ENCODE peak calls at places on chromosomes 5 and 9, in nine cellular contexts. One of them, this sample, is unnamed.

GRCh38 chr9:136675477-136676296 is 11.6 kb downstream of the AGPAT2 start:
- DNase-seq in adrenal gland: no peak
- DNase-seq in Peyer's patch: peak; percentile 79
- DNase-seq in tibial nerve: no peak
- DNase-seq in stomach: no peak
- DNase-seq in transverse colon: no peak
- DNase-seq in A549: no peak
- DNase-seq in prostate gland: no peak
- DNase-seq in endothelial cell of umbilical vein: peak; percentile 46
- DNase-seq in this sample: no peak

GRCh38 chr5:172361566-172362238 is 78.1 kb upstream of the UBTD2 start:
- DNase-seq in adrenal gland: peak; percentile 77
- DNase-seq in Peyer's patch: no peak
- DNase-seq in tibial nerve: peak; percentile 39
- DNase-seq in stomach: no peak
- DNase-seq in transverse colon: no peak
- DNase-seq in A549: peak; percentile 56
- DNase-seq in prostate gland: no peak
- DNase-seq in endothelial cell of umbilical vein: peak; percentile 40
- DNase-seq in this sample: no peak

GRCh38 chr5:166746506-166746905 is 1544.9 kb upstream of the WWC1 start:
- DNase-seq in adrenal gland: no peak
- DNase-seq in Peyer's patch: no peak
- DNase-seq in tibial nerve: no peak
- DNase-seq in stomach: no peak
- DNase-seq in transverse colon: no peak
- DNase-seq in A549: no peak
- DNase-seq in prostate gland: no peak
- DNase-seq in endothelial cell of umbilical vein: no peak
- DNase-seq in this sample: no peak

GRCh38 chr9:86706391-86706790 is 240.9 kb downstream of the GAS1 start:
- DNase-seq in adrenal gland: no peak
- DNase-seq in Peyer's patch: no peak
- DNase-seq in tibial nerve: no peak
- DNase-seq in stomach: no peak
- DNase-seq in transverse colon: no peak
- DNase-seq in A549: no peak
- DNase-seq in prostate gland: no peak
- DNase-seq in endothelial cell of umbilical vein: no peak
- DNase-seq in this sample: no peak

GRCh38 chr5:176994460-176995121 is 12.0 kb downstream of the UIMC1 start:
- DNase-seq in adrenal gland: peak; percentile 87
- DNase-seq in Peyer's patch: peak; percentile 78
- DNase-seq in tibial nerve: no peak
- DNase-seq in stomach: peak; percentile 45
- DNase-seq in transverse colon: peak; percentile 20
- DNase-seq in A549: peak; percentile 41
- DNase-seq in prostate gland: no peak
- DNase-seq in endothelial cell of umbilical vein: peak; percentile 98
- DNase-seq in this sample: no peak

GRCh38 chr9:85723220-85723619 is 18.5 kb downstream of the AGTPBP1 start:
- DNase-seq in adrenal gland: no peak
- DNase-seq in Peyer's patch: no peak
- DNase-seq in tibial nerve: no peak
- DNase-seq in stomach: no peak
- DNase-seq in transverse colon: no peak
- DNase-seq in A549: no peak
- DNase-seq in prostate gland: no peak
- DNase-seq in endothelial cell of umbilical vein: no peak
- DNase-seq in this sample: no peak

GRCh38 chr5:93622240-93622885 is 39.3 kb downstream of the NR2F1 start:
- DNase-seq in adrenal gland: peak; percentile 18
- DNase-seq in Peyer's patch: no peak
- DNase-seq in tibial nerve: no peak
- DNase-seq in stomach: no peak
- DNase-seq in transverse colon: no peak
- DNase-seq in A549: peak; percentile 71
- DNase-seq in prostate gland: no peak
- DNase-seq in endothelial cell of umbilical vein: no peak
- DNase-seq in this sample: peak; percentile 30

GRCh38 chr5:148179234-148179824 is 11.0 kb downstream of the SPINK14 start:
- DNase-seq in adrenal gland: peak; percentile 13
- DNase-seq in Peyer's patch: no peak
- DNase-seq in tibial nerve: no peak
- DNase-seq in stomach: no peak
- DNase-seq in transverse colon: no peak
- DNase-seq in A549: peak; percentile 71
- DNase-seq in prostate gland: peak; percentile 28
- DNase-seq in endothelial cell of umbilical vein: peak; percentile 78
- DNase-seq in this sample: no peak

GRCh38 chr9:4986291-4986690 is 1.2 kb downstream of the JAK2 start:
- DNase-seq in adrenal gland: no peak
- DNase-seq in Peyer's patch: no peak
- DNase-seq in tibial nerve: no peak
- DNase-seq in stomach: no peak
- DNase-seq in transverse colon: no peak
- DNase-seq in A549: no peak
- DNase-seq in prostate gland: no peak
- DNase-seq in endothelial cell of umbilical vein: no peak
- DNase-seq in this sample: no peak

GRCh38 chr5:131899686-131900085 is 45.8 kb downstream of the MEIKIN start:
- DNase-seq in adrenal gland: no peak
- DNase-seq in Peyer's patch: no peak
- DNase-seq in tibial nerve: no peak
- DNase-seq in stomach: no peak
- DNase-seq in transverse colon: no peak
- DNase-seq in A549: no peak
- DNase-seq in prostate gland: no peak
- DNase-seq in endothelial cell of umbilical vein: no peak
- DNase-seq in this sample: no peak

DNA sequence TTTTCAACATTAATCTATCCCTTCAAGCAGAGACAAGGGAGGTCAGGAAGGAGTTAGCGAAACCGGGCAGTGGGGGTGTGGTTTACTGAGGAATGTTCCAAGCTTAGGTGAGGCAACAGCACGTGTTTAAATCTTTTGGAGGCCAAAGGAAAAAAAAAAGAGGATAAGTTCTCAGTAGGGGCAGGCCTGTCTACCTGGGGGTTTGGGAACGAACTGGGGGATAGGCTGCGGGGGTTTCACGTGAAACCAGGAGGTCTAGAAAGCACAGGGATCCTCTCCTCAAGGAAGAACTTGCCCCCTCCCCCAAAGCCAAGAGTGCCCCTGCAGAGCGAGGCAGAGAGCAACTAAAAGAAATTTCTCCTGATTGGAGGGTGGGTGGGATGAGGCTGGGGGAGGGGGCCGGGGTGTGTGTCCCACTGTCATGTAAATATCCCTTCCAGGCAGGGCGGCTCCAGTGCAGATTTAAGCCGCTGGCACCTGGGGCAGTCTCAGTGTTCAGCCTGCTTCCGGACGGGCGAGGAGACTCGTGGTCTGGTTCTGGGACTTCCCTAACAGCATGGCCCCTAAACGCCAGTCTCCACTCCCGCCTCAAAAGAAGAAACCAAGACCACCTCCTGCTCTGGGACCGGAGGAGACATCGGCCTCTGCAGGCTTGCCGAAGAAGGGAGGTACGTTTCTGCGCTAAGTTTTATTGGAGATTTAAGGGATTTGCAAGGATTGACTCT is 5.5 kb upstream of the SET start:
- DNase-seq in adrenal gland: peak; percentile 80
- DNase-seq in Peyer's patch: peak; percentile 87
- DNase-seq in tibial nerve: no peak
- DNase-seq in stomach: peak; percentile 72
- DNase-seq in transverse colon: peak; percentile 77
- DNase-seq in A549: peak; percentile 55
- DNase-seq in prostate gland: peak; percentile 54
- DNase-seq in endothelial cell of umbilical vein: peak; percentile 16
- DNase-seq in this sample: peak; percentile 50
- TF ChIP-seq POLR2A in adrenal gland: no peak
- TF ChIP-seq POLR2A in Peyer's patch: no peak
- TF ChIP-seq POLR2A in tibial nerve: no peak
- TF ChIP-seq POLR2A in stomach: no peak
- TF ChIP-seq POLR2A in transverse colon: no peak
- TF ChIP-seq POLR2A in A549: peak; percentile 54
- TF ChIP-seq POLR2A in prostate gland: peak; percentile 32
- TF ChIP-seq POLR2A in endothelial cell of umbilical vein: no peak
- TF ChIP-seq POLR2A in this sample: no peak

DNA sequence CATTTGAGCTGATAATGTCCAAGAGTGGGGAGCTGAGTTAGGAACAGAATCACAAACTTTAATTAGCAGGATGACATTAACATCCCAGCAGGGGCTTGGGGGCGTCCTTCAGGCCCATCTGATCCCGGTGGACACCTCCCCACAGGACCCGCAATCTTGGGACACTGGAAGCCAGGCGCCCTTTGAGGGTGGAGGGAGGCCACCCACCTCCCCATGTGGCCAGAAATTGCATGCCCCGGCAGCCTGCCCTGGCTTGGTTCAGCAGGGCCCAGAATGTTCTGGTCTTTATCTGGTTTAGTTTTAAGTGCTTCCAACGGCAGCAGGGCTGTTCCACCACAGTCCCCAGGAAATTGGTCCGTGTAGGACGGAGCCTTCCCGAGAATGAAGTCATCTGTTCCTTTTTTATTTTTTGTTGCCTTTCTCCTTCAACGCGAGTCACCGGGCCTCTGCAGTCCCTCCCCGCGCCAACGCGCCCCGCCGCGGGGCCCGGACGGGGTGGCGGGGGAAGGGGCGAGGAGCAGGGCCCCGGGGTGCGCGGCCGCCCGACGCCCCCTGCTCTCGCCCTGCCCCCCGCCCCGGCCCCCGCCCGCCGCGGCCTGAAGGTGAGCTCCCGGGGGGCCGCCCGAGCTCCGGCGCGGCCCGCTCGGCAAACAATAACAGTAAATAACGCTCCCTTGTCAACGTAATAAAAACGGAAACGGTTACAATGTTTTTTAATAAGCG is 207.9 kb downstream of the C9orf50 start:
- DNase-seq in adrenal gland: peak; percentile 77
- DNase-seq in Peyer's patch: peak; percentile 72
- DNase-seq in tibial nerve: no peak
- DNase-seq in stomach: peak; percentile 67
- DNase-seq in transverse colon: peak; percentile 55
- DNase-seq in A549: peak; percentile 73
- DNase-seq in prostate gland: peak; percentile 43
- DNase-seq in endothelial cell of umbilical vein: peak; percentile 81
- DNase-seq in this sample: peak; percentile 84
- TF ChIP-seq POLR2A in adrenal gland: peak; percentile 34
- TF ChIP-seq POLR2A in Peyer's patch: no peak
- TF ChIP-seq POLR2A in tibial nerve: no peak
- TF ChIP-seq POLR2A in stomach: no peak
- TF ChIP-seq POLR2A in transverse colon: no peak
- TF ChIP-seq POLR2A in A549: peak; percentile 18
- TF ChIP-seq POLR2A in prostate gland: peak; percentile 50
- TF ChIP-seq POLR2A in endothelial cell of umbilical vein: no peak
- TF ChIP-seq POLR2A in this sample: peak; percentile 50

DNA sequence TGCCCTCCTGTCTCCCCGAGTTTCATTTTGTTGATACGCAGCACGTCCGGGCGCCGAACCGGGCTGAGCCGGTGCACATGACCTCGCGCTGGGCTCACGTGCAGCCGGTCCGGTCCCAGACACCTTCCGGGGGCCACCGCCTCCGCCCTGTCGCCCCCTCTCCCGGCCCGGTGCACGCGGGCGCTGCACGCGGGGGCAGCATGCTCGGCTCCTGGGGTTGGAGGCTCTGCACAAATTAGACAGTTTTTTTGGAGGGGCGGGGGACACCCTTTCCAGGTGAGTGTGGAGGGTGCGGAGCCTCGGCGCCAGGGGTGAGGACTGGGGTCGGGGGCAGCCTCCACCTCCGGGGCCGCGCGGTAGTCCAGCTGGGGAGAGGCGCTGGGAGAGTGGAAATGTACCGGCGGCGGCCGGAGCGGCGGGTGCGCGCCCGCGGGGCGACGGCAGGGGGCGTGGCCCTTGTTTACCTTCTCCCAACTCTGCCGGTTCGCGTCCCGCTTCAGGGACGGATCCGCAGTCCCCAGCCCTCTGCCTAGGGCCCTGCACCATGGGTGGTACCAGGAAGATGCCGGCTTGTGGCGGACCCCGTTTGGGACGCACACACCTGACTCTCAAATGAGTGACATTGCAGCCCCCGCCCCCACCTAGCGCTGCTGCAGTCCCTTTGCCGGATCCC is 1.1 kb downstream of the JADE2 start:
- DNase-seq in adrenal gland: peak; percentile 87
- DNase-seq in Peyer's patch: peak; percentile 91
- DNase-seq in tibial nerve: peak; percentile 69
- DNase-seq in stomach: peak; percentile 82
- DNase-seq in transverse colon: peak; percentile 87
- DNase-seq in A549: no peak
- DNase-seq in prostate gland: peak; percentile 73
- DNase-seq in endothelial cell of umbilical vein: peak; percentile 73
- DNase-seq in this sample: peak; percentile 78
- TF ChIP-seq POLR2A in adrenal gland: no peak
- TF ChIP-seq POLR2A in Peyer's patch: no peak
- TF ChIP-seq POLR2A in tibial nerve: peak; percentile 23
- TF ChIP-seq POLR2A in stomach: no peak
- TF ChIP-seq POLR2A in transverse colon: no peak
- TF ChIP-seq POLR2A in A549: peak; percentile 40
- TF ChIP-seq POLR2A in prostate gland: peak; percentile 58
- TF ChIP-seq POLR2A in endothelial cell of umbilical vein: no peak
- TF ChIP-seq POLR2A in this sample: no peak

GRCh38 chr9:2493578-2493977 is 128.0 kb upstream of the VLDLR start:
- DNase-seq in adrenal gland: no peak
- DNase-seq in Peyer's patch: no peak
- DNase-seq in tibial nerve: no peak
- DNase-seq in stomach: no peak
- DNase-seq in transverse colon: no peak
- DNase-seq in A549: no peak
- DNase-seq in prostate gland: no peak
- DNase-seq in endothelial cell of umbilical vein: no peak
- DNase-seq in this sample: no peak

GRCh38 chr9:2493106-2493505 is 128.5 kb upstream of the VLDLR start:
- DNase-seq in adrenal gland: peak; percentile 80
- DNase-seq in Peyer's patch: no peak
- DNase-seq in tibial nerve: no peak
- DNase-seq in stomach: no peak
- DNase-seq in transverse colon: no peak
- DNase-seq in A549: peak; percentile 32
- DNase-seq in prostate gland: no peak
- DNase-seq in endothelial cell of umbilical vein: no peak
- DNase-seq in this sample: peak; percentile 82

GRCh38 chr9:2492161-2492560 is 129.4 kb upstream of the VLDLR start:
- DNase-seq in adrenal gland: no peak
- DNase-seq in Peyer's patch: no peak
- DNase-seq in tibial nerve: no peak
- DNase-seq in stomach: no peak
- DNase-seq in transverse colon: no peak
- DNase-seq in A549: no peak
- DNase-seq in prostate gland: no peak
- DNase-seq in endothelial cell of umbilical vein: no peak
- DNase-seq in this sample: no peak

GRCh38 chr9:2486988-2487387 is 134.6 kb upstream of the VLDLR start:
- DNase-seq in adrenal gland: no peak
- DNase-seq in Peyer's patch: no peak
- DNase-seq in tibial nerve: no peak
- DNase-seq in stomach: no peak
- DNase-seq in transverse colon: no peak
- DNase-seq in A549: no peak
- DNase-seq in prostate gland: no peak
- DNase-seq in endothelial cell of umbilical vein: no peak
- DNase-seq in this sample: no peak

GRCh38 chr9:2489838-2490314 is 131.7 kb upstream of the VLDLR start:
- DNase-seq in adrenal gland: no peak
- DNase-seq in Peyer's patch: no peak
- DNase-seq in tibial nerve: no peak
- DNase-seq in stomach: no peak
- DNase-seq in transverse colon: no peak
- DNase-seq in A549: no peak
- DNase-seq in prostate gland: no peak
- DNase-seq in endothelial cell of umbilical vein: no peak
- DNase-seq in this sample: peak; percentile 59
- TF ChIP-seq POLR2A in adrenal gland: no peak
- TF ChIP-seq POLR2A in Peyer's patch: no peak
- TF ChIP-seq POLR2A in tibial nerve: no peak
- TF ChIP-seq POLR2A in stomach: no peak
- TF ChIP-seq POLR2A in transverse colon: no peak
- TF ChIP-seq POLR2A in A549: no peak
- TF ChIP-seq POLR2A in prostate gland: no peak
- TF ChIP-seq POLR2A in endothelial cell of umbilical vein: no peak
- TF ChIP-seq POLR2A in this sample: no peak